ENCODE peak calls at places on chromosomes 7 and 10, in six cellular contexts. I is cerebellum; M is stimulated activated CD8-positive, alpha-beta memory T cell treated with anti-CD3 and anti-CD28 coated beads, Interleukin-4, amount 100 ng/mL, for 48 hours; L is T-helper 2 cell; G is GM10248; E is left ventricle myocardium superior. H is an unnamed sample.

GRCh38 chr10:90167174-90168064 is 466.0 kb downstream of the KIF20B start:
- DNase-seq in I (no peak), M (no peak), L (no peak), G (peak; percentile 10), E (no peak), H (no peak)

GRCh38 chr7:155269766-155270585 is 27.7 kb upstream of the INSIG1 start:
- DNase-seq in I (no peak), M (no peak), L (no peak), G (no peak), E (no peak), H (no peak)

GRCh38 chr7:115672024-115672423 is 358.5 kb downstream of the TFEC start:
- DNase-seq in I (no peak), M (no peak), L (no peak), G (no peak), E (no peak), H (no peak)

GRCh38 chr7:67525588-67525987 is 529.0 kb downstream of the TYW1 start:
- DNase-seq in I (no peak), M (no peak), L (no peak), G (no peak), E (no peak), H (no peak)

GRCh38 chr7:131633342-131633843 is 77.0 kb upstream of the PODXL start:
- DNase-seq in I (no peak), M (no peak), L (no peak), G (no peak), E (no peak), H (no peak)

GRCh38 chr10:132563485-132564248 is 26.1 kb downstream of the INPP5A start:
- DNase-seq in I (no peak), M (no peak), L (no peak), G (peak; percentile 71), E (no peak), H (no peak)

GRCh38 chr7:41224063-41224763 is 478.7 kb downstream of the INHBA start:
- DNase-seq in I (no peak), M (no peak), L (no peak), G (no peak), E (no peak), H (no peak)

GRCh38 chr10:69810097-69810496 is 8.4 kb downstream of the COL13A1 start:
- DNase-seq in I (no peak), M (no peak), L (no peak), G (no peak), E (no peak), H (no peak)

GRCh38 chr10:30433286-30433778 is 652 bp upstream of the MAP3K8 start:
- DNase-seq in I (no peak), M (peak; percentile 73), L (no peak), G (no peak), E (peak; percentile 86), H (peak; percentile 39)

GRCh38 chr10:23834096-23834495 is 374.8 kb upstream of the KIAA1217 start:
- DNase-seq in I (no peak), M (no peak), L (no peak), G (no peak), E (no peak), H (no peak)